ENCODE peak calls at places on chromosomes 2 and 18, in nine cellular contexts. H, V, B, U, X, W, E, Q and L are unnamed samples.

GRCh38 chr18:8800876-8801262 is 95.5 kb downstream of the MTCL1 start:
- DNase-seq in H (no peak), V (peak; percentile 29), B (no peak), U (no peak), X (no peak), W (no peak), E (no peak), Q (no peak), L (no peak)

GRCh38 chr18:45741056-45741455 is 17.1 kb downstream of the SLC14A1 start:
- DNase-seq in H (no peak), V (no peak), B (no peak), U (no peak), X (no peak), W (no peak), E (no peak), Q (no peak), L (no peak)

GRCh38 chr2:102112692-102113665 is 29.6 kb upstream of the IL1R1 start:
- DNase-seq in H (no peak), V (no peak), B (no peak), U (no peak), X (no peak), W (no peak), E (peak; percentile 84), Q (no peak), L (no peak)

GRCh38 chr18:40902436-40902835 is 1052.6 kb upstream of the PIK3C3 start:
- DNase-seq in H (no peak), V (no peak), B (no peak), U (no peak), X (no peak), W (no peak), E (no peak), Q (no peak), L (no peak)

GRCh38 chr2:36960005-36960675 is 6.2 kb downstream of the STRN start:
- DNase-seq in H (no peak), V (no peak), B (no peak), U (no peak), X (no peak), W (no peak), E (no peak), Q (no peak), L (no peak)

GRCh38 chr18:13621446-13621849 is 104.9 kb downstream of the FAM210A start:
- DNase-seq in H (no peak), V (no peak), B (no peak), U (no peak), X (no peak), W (no peak), E (no peak), Q (no peak), L (no peak)

GRCh38 chr2:16890081-16890480 is 224.4 kb upstream of the CYRIA start:
- DNase-seq in H (no peak), V (no peak), B (no peak), U (no peak), X (no peak), W (no peak), E (no peak), Q (no peak), L (no peak)

GRCh38 chr2:196136151-196136550 is 35.2 kb downstream of the STK17B start:
- DNase-seq in H (no peak), V (no peak), B (no peak), U (no peak), X (no peak), W (no peak), E (peak; percentile 39), Q (no peak), L (no peak)

GRCh38 chr18:32848836-32849235 is 76.0 kb upstream of the KLHL14 start:
- DNase-seq in H (no peak), V (no peak), B (no peak), U (no peak), X (no peak), W (no peak), E (no peak), Q (no peak), L (no peak)

GRCh38 chr2:156800781-156801366 is 364.7 kb downstream of the GPD2 start:
- DNase-seq in H (no peak), V (no peak), B (no peak), U (no peak), X (no peak), W (no peak), E (no peak), Q (no peak), L (no peak)

GRCh38 chr18:3154214-3154613 is 65.6 kb downstream of the MYOM1 start:
- DNase-seq in H (no peak), V (no peak), B (no peak), U (no peak), X (no peak), W (no peak), E (no peak), Q (no peak), L (no peak)

GRCh38 chr18:5515007-5515744 is 28.6 kb downstream of the EPB41L3 start:
- DNase-seq in H (no peak), V (no peak), B (no peak), U (no peak), X (no peak), W (no peak), E (no peak), Q (no peak), L (no peak)

GRCh38 chr2:231677632-231678104 is 30.7 kb upstream of the PTMA start:
- DNase-seq in H (peak; percentile 79), V (peak; percentile 81), B (peak; percentile 81), U (peak; percentile 56), X (peak; percentile 81), W (peak; percentile 94), E (peak; percentile 82), Q (peak; percentile 82), L (no peak)

GRCh38 chr18:12255626-12256026 is 1.5 kb downstream of the CIDEA start:
- DNase-seq in H (no peak), V (no peak), B (no peak), U (no peak), X (no peak), W (no peak), E (peak; percentile 55), Q (no peak), L (no peak)